ENCODE peak calls at places on chromosomes 2 and 18, in five cellular contexts. One of them, this sample, is unnamed.

GRCh38 chr2:71863338-71863737 is 284.3 kb downstream of the CYP26B1 start:
- DNase-seq in A549: no peak
- DNase-seq in ovary: no peak
- DNase-seq in tibial nerve: no peak
- DNase-seq in transverse colon: no peak
- DNase-seq in this sample: no peak

GRCh38 chr2:54831480-54831879 is 108.0 kb downstream of the EML6 start:
- DNase-seq in ovary: no peak
- DNase-seq in tibial nerve: no peak
- DNase-seq in A549: no peak
- DNase-seq in transverse colon: no peak
- DNase-seq in this sample: no peak

GRCh38 chr2:190649035-190649797 is at the start of gene NAB1:
- DNase-seq in tibial nerve: peak
- DNase-seq in ovary: peak
- DNase-seq in A549: peak
- DNase-seq in transverse colon: peak
- DNase-seq in this sample: peak

GRCh38 chr2:7281802-7282201 is 364.6 kb downstream of the RNF144A start:
- DNase-seq in tibial nerve: no peak
- DNase-seq in transverse colon: no peak
- DNase-seq in A549: no peak
- DNase-seq in ovary: no peak
- DNase-seq in this sample: no peak

GRCh38 chr2:63926800-63927199 is 85.1 kb downstream of the UGP2 start:
- DNase-seq in tibial nerve: no peak
- DNase-seq in ovary: no peak
- DNase-seq in A549: no peak
- DNase-seq in transverse colon: no peak
- DNase-seq in this sample: no peak

GRCh38 chr2:180983468-180984388 is 3.3 kb downstream of the UBE2E3 start:
- DNase-seq in A549: peak
- DNase-seq in transverse colon: peak
- DNase-seq in tibial nerve: no peak
- DNase-seq in ovary: no peak
- DNase-seq in this sample: no peak

GRCh38 chr18:57660961-57661360 is 39.3 kb upstream of the NARS1 start:
- DNase-seq in ovary: no peak
- DNase-seq in transverse colon: no peak
- DNase-seq in tibial nerve: no peak
- DNase-seq in A549: no peak
- DNase-seq in this sample: no peak

GRCh38 chr18:35672897-35673296 is 91.4 kb downstream of the GALNT1 start:
- DNase-seq in transverse colon: peak
- DNase-seq in A549: no peak
- DNase-seq in tibial nerve: no peak
- DNase-seq in ovary: no peak
- DNase-seq in this sample: no peak

GRCh38 chr18:36186461-36187137 is 698 bp upstream of the MOCOS start:
- DNase-seq in transverse colon: peak
- DNase-seq in A549: peak
- DNase-seq in ovary: peak
- DNase-seq in tibial nerve: no peak
- DNase-seq in this sample: no peak

GRCh38 chr2:209145941-209146681 is 277.7 kb upstream of the MAP2 start:
- DNase-seq in A549: no peak
- DNase-seq in ovary: no peak
- DNase-seq in transverse colon: no peak
- DNase-seq in tibial nerve: no peak
- DNase-seq in this sample: no peak

GRCh38 chr18:12747530-12748315 is 44.9 kb downstream of the PSMG2 start:
- DNase-seq in A549: no peak
- DNase-seq in ovary: no peak
- DNase-seq in transverse colon: no peak
- DNase-seq in tibial nerve: no peak
- DNase-seq in this sample: no peak

GRCh38 chr2:233059797-233060499 is at the start of gene INPP5D:
- DNase-seq in transverse colon: peak
- DNase-seq in tibial nerve: no peak
- DNase-seq in A549: no peak
- DNase-seq in ovary: no peak
- DNase-seq in this sample: peak

GRCh38 chr18:79429785-79430281 is 34.1 kb downstream of the NFATC1 start:
- DNase-seq in ovary: no peak
- DNase-seq in transverse colon: no peak
- DNase-seq in A549: no peak
- DNase-seq in tibial nerve: no peak
- DNase-seq in this sample: no peak

GRCh38 chr2:166230024-166230723 is 102.4 kb upstream of the SCN1A start:
- DNase-seq in tibial nerve: no peak
- DNase-seq in transverse colon: no peak
- DNase-seq in A549: peak
- DNase-seq in ovary: no peak
- DNase-seq in this sample: no peak

GRCh38 chr2:28626891-28627421 is 124.7 kb upstream of the PPP1CB start:
- DNase-seq in transverse colon: peak
- DNase-seq in ovary: peak
- DNase-seq in A549: no peak
- DNase-seq in tibial nerve: no peak
- DNase-seq in this sample: peak

GRCh38 chr18:51191139-51191717 is 6.3 kb downstream of the MEX3C start:
- DNase-seq in transverse colon: no peak
- DNase-seq in A549: no peak
- DNase-seq in ovary: no peak
- DNase-seq in tibial nerve: no peak
- DNase-seq in this sample: no peak

GRCh38 chr2:47724221-47724981 is 58.5 kb upstream of the MSH6 start:
- DNase-seq in A549: peak
- DNase-seq in transverse colon: peak
- DNase-seq in tibial nerve: no peak
- DNase-seq in ovary: no peak
- DNase-seq in this sample: no peak
- TF ChIP-seq EP300 in A549: no peak
- TF ChIP-seq EP300 in transverse colon: no peak
- TF ChIP-seq EP300 in tibial nerve: no peak
- TF ChIP-seq EP300 in ovary: no peak
- TF ChIP-seq EP300 in this sample: no peak

GRCh38 chr2:168434164-168434563 is 21.9 kb upstream of the CERS6 start:
- DNase-seq in A549: no peak
- DNase-seq in tibial nerve: no peak
- DNase-seq in transverse colon: peak
- DNase-seq in ovary: no peak
- DNase-seq in this sample: no peak

GRCh38 chr2:168431301-168432024 is 24.6 kb upstream of the CERS6 start:
- DNase-seq in ovary: no peak
- DNase-seq in transverse colon: no peak
- DNase-seq in A549: no peak
- DNase-seq in tibial nerve: no peak
- DNase-seq in this sample: no peak

GRCh38 chr2:168430431-168430830 is 25.6 kb upstream of the CERS6 start:
- DNase-seq in A549: no peak
- DNase-seq in ovary: no peak
- DNase-seq in tibial nerve: no peak
- DNase-seq in transverse colon: no peak
- DNase-seq in this sample: no peak

GRCh38 chr2:168432100-168432499 is 24.0 kb upstream of the CERS6 start:
- DNase-seq in ovary: no peak
- DNase-seq in transverse colon: no peak
- DNase-seq in A549: no peak
- DNase-seq in tibial nerve: no peak
- DNase-seq in this sample: no peak

GRCh38 chr2:168432565-168433186 is 23.4 kb upstream of the CERS6 start:
- DNase-seq in A549: no peak
- DNase-seq in tibial nerve: no peak
- DNase-seq in ovary: no peak
- DNase-seq in transverse colon: no peak
- DNase-seq in this sample: no peak
- TF ChIP-seq EP300 in A549: no peak
- TF ChIP-seq EP300 in tibial nerve: no peak
- TF ChIP-seq EP300 in ovary: no peak
- TF ChIP-seq EP300 in transverse colon: no peak
- TF ChIP-seq EP300 in this sample: no peak

GRCh38 chr2:144660518-144661316 is 140.8 kb upstream of the ZEB2 start:
- DNase-seq in transverse colon: no peak
- DNase-seq in tibial nerve: no peak
- DNase-seq in ovary: no peak
- DNase-seq in A549: peak
- DNase-seq in this sample: no peak
- TF ChIP-seq EP300 in transverse colon: no peak
- TF ChIP-seq EP300 in tibial nerve: peak
- TF ChIP-seq EP300 in ovary: no peak
- TF ChIP-seq EP300 in A549: no peak
- TF ChIP-seq EP300 in this sample: no peak

GRCh38 chr2:171516793-171517192 is 5.5 kb upstream of the CYBRD1 start:
- DNase-seq in A549: no peak
- DNase-seq in tibial nerve: no peak
- DNase-seq in ovary: no peak
- DNase-seq in transverse colon: no peak
- DNase-seq in this sample: no peak

GRCh38 chr2:171513719-171514160 is 8.5 kb upstream of the CYBRD1 start:
- DNase-seq in tibial nerve: no peak
- DNase-seq in ovary: no peak
- DNase-seq in A549: no peak
- DNase-seq in transverse colon: no peak
- DNase-seq in this sample: no peak

GRCh38 chr2:171512683-171513082 is 9.6 kb upstream of the CYBRD1 start:
- DNase-seq in tibial nerve: no peak
- DNase-seq in transverse colon: no peak
- DNase-seq in ovary: no peak
- DNase-seq in A549: no peak
- DNase-seq in this sample: no peak

GRCh38 chr2:171515672-171516298 is 6.5 kb upstream of the CYBRD1 start:
- DNase-seq in ovary: no peak
- DNase-seq in A549: no peak
- DNase-seq in transverse colon: no peak
- DNase-seq in tibial nerve: no peak
- DNase-seq in this sample: no peak

GRCh38 chr2:171514908-171515582 is 7.2 kb upstream of the CYBRD1 start:
- DNase-seq in tibial nerve: no peak
- DNase-seq in transverse colon: no peak
- DNase-seq in A549: no peak
- DNase-seq in ovary: no peak
- DNase-seq in this sample: no peak
- TF ChIP-seq EP300 in tibial nerve: no peak
- TF ChIP-seq EP300 in transverse colon: no peak
- TF ChIP-seq EP300 in A549: no peak
- TF ChIP-seq EP300 in ovary: no peak
- TF ChIP-seq EP300 in this sample: no peak

GRCh38 chr2:85728883-85729824 is 24.6 kb upstream of the ATOH8 start:
- DNase-seq in A549: peak
- DNase-seq in ovary: peak
- DNase-seq in tibial nerve: peak
- DNase-seq in transverse colon: peak
- DNase-seq in this sample: peak

GRCh38 chr2:85728342-85728741 is 25.4 kb upstream of the ATOH8 start:
- DNase-seq in tibial nerve: no peak
- DNase-seq in transverse colon: no peak
- DNase-seq in A549: no peak
- DNase-seq in ovary: no peak
- DNase-seq in this sample: peak

GRCh38 chr2:85730686-85731085 is 23.1 kb upstream of the ATOH8 start:
- DNase-seq in tibial nerve: no peak
- DNase-seq in A549: no peak
- DNase-seq in ovary: no peak
- DNase-seq in transverse colon: no peak
- DNase-seq in this sample: peak

GRCh38 chr2:85731606-85732005 is 22.2 kb upstream of the ATOH8 start:
- DNase-seq in A549: no peak
- DNase-seq in tibial nerve: no peak
- DNase-seq in ovary: no peak
- DNase-seq in transverse colon: no peak
- DNase-seq in this sample: peak

GRCh38 chr2:85729825-85730510 is 23.8 kb upstream of the ATOH8 start:
- DNase-seq in tibial nerve: no peak
- DNase-seq in ovary: no peak
- DNase-seq in A549: no peak
- DNase-seq in transverse colon: no peak
- DNase-seq in this sample: peak
- TF ChIP-seq EP300 in tibial nerve: no peak
- TF ChIP-seq EP300 in ovary: no peak
- TF ChIP-seq EP300 in A549: no peak
- TF ChIP-seq EP300 in transverse colon: no peak
- TF ChIP-seq EP300 in this sample: no peak

DNA sequence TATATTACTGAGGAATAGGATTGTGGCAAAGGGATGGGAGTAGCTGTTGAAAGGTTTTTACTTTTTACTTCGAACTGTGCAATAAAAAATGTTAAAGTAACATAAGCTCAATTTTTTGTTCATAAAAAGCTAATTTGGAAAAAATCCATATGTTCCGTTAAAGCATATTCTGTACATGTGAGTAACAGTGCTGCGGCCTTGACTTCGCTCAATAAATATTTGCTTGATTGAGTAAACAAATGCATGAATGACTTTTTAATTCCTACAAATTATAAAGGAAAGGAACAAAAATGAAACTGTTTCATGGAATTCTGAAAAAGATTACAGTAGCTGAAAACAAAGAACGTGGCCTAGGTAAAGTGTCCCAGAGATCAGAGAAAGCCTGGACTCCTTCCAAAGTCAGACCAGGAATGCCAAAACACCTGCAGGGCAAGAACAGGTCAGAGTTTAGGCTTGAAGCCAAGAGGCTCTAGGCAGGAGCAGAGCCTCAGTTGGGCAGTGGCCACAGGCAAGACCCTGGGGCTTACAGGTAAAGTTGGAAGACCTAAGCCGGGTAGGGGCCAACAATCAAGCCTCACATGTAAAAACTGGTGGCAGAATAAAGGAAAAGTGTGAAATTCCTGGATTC is 44.3 kb upstream of the FIGN start:
- DNase-seq in transverse colon: no peak
- DNase-seq in ovary: no peak
- DNase-seq in tibial nerve: no peak
- DNase-seq in A549: no peak
- DNase-seq in this sample: no peak
- TF ChIP-seq EP300 in transverse colon: no peak
- TF ChIP-seq EP300 in ovary: no peak
- TF ChIP-seq EP300 in tibial nerve: no peak
- TF ChIP-seq EP300 in A549: no peak
- TF ChIP-seq EP300 in this sample: no peak

DNA sequence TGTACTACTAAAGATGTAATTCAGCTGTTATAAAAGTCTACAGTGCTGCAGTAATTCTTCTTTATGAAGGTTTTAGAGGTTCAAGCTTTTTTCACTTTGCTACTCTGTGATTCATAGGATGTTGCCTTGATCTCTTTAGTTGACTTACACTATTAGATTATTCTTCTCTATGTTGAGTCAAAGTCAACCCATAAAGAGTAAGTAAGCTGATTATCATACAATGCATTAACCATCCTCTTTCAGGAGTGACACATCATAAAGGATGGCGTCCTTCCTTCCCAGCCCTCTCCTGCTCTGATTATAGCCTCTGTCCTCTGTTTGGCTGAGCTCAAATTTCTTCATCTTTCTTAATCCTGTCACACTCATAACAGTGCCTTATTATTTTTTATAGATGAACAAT is 29.2 kb upstream of the DYNAP start:
- DNase-seq in transverse colon: no peak
- DNase-seq in A549: no peak
- DNase-seq in tibial nerve: no peak
- DNase-seq in ovary: no peak
- DNase-seq in this sample: no peak
- TF ChIP-seq EP300 in transverse colon: no peak
- TF ChIP-seq EP300 in A549: no peak
- TF ChIP-seq EP300 in tibial nerve: no peak
- TF ChIP-seq EP300 in ovary: no peak
- TF ChIP-seq EP300 in this sample: no peak